ENCODE peak calls at places on chromosomes 6 and 20, in nine cellular contexts. M is amygdala; W is activated CD8-positive, alpha-beta memory T cell treated with anti-CD3 and anti-CD28 coated beads for 24 hours; H is ovary; F is activated naive CD4-positive, alpha-beta T cell treated with anti-CD3 and anti-CD28 coated beads, Interleukin-2, amount 50 U/mL, for 16 hours; Y is nephron progenitor cell; S is amniotic stem cell; R is RPMI8226; J is AG09319. P is an unnamed sample.

GRCh38 chr6:62103186-62103859 is 182.7 kb downstream of the KHDRBS2 start:
- DNase-seq in M (no peak), W (no peak), H (no peak), F (no peak), Y (no peak), S (no peak), R (no peak), J (no peak), P (no peak)

GRCh38 chr6:147642458-147642857 is 134.0 kb downstream of the SAMD5 start:
- DNase-seq in M (no peak), W (no peak), H (no peak), F (no peak), Y (no peak), S (peak), R (no peak), J (no peak), P (no peak)

GRCh38 chr20:37897008-37897548 is 5.8 kb upstream of the VSTM2L start:
- DNase-seq in M (no peak), W (no peak), H (no peak), F (no peak), Y (peak), S (no peak), R (no peak), J (no peak), P (no peak)

GRCh38 chr6:26286168-26286854 is 78.7 kb upstream of the BTN3A2 start:
- DNase-seq in M (peak), W (peak), H (peak), F (peak), Y (peak), S (peak), R (peak), J (no peak), P (peak)

GRCh38 chr6:49978332-49979226 is 9.2 kb upstream of the DEFB113 start:
- DNase-seq in M (no peak), W (no peak), H (no peak), F (no peak), Y (no peak), S (no peak), R (peak), J (no peak), P (no peak)

GRCh38 chr20:52469143-52469542 is 277.6 kb upstream of the ZFP64 start:
- DNase-seq in M (no peak), W (no peak), H (no peak), F (no peak), Y (no peak), S (no peak), R (no peak), J (no peak), P (no peak)

GRCh38 chr20:47453167-47453782 is 48.4 kb upstream of the NCOA3 start:
- DNase-seq in M (no peak), W (peak), H (no peak), F (peak), Y (no peak), S (peak), R (peak), J (peak), P (no peak)

GRCh38 chr6:22236626-22237414 is 60.0 kb downstream of the PRL start:
- DNase-seq in M (no peak), W (no peak), H (no peak), F (no peak), Y (no peak), S (peak), R (no peak), J (peak), P (no peak)

GRCh38 chr6:135655055-135655454 is 157.5 kb upstream of the AHI1 start:
- DNase-seq in M (no peak), W (no peak), H (no peak), F (no peak), Y (no peak), S (no peak), R (no peak), J (no peak), P (no peak)

GRCh38 chr20:1326031-1326930 is 2.7 kb downstream of the SDCBP2 start:
- DNase-seq in M (no peak), W (peak), H (peak), F (no peak), Y (no peak), S (no peak), R (no peak), J (no peak), P (peak)

GRCh38 chr20:7085448-7085847 is 318.0 kb downstream of the BMP2 start:
- DNase-seq in M (no peak), W (no peak), H (no peak), F (no peak), Y (no peak), S (no peak), R (no peak), J (no peak), P (no peak)

GRCh38 chr20:32823078-32823477 is 3.3 kb downstream of the MAPRE1 start:
- DNase-seq in M (no peak), W (no peak), H (no peak), F (peak), Y (no peak), S (peak), R (no peak), J (no peak), P (no peak)

GRCh38 chr6:43951063-43951755 is 176.0 kb downstream of the MRPL14 start:
- DNase-seq in M (no peak), W (peak), H (peak), F (no peak), Y (peak), S (no peak), R (peak), J (no peak), P (no peak)

GRCh38 chr6:36954262-36954931 is at the start of gene PI16:
- DNase-seq in M (no peak), W (peak), H (peak), F (no peak), Y (no peak), S (no peak), R (no peak), J (no peak), P (no peak)

GRCh38 chr20:58466729-58467571 is 48.2 kb downstream of the APCDD1L start:
- DNase-seq in M (no peak), W (no peak), H (no peak), F (no peak), Y (no peak), S (no peak), R (no peak), J (no peak), P (no peak)

P was measured in esophagus muscularis mucosa.